ENCODE peak calls at places on chromosomes 5 and 9, in six cellular contexts. F is esophagus squamous epithelium, U is lower leg skin, W is IMR-90, M is GM12878, P is ovary. O is an unnamed sample.

GRCh38 chr9:20314981-20315380 is 307.3 kb downstream of the MLLT3 start:
- DNase-seq in F (no peak), U (no peak), W (no peak), M (no peak), P (no peak), O (no peak)

GRCh38 chr9:113876806-113877236 is 712 bp downstream of the ZNF618 start:
- DNase-seq in F (no peak), U (no peak), W (peak), M (no peak), P (no peak), O (no peak)

GRCh38 chr5:100900796-100901731 is 2.0 kb downstream of the ST8SIA4 start:
- DNase-seq in F (peak), U (peak), W (peak), M (peak), P (peak), O (peak)

GRCh38 chr5:55469838-55470237 is 64.9 kb downstream of the PLPP1 start:
- DNase-seq in F (no peak), U (no peak), W (no peak), M (no peak), P (no peak), O (no peak)

GRCh38 chr5:108900668-108901067 is 153.0 kb downstream of the FER start:
- DNase-seq in F (no peak), U (no peak), W (peak), M (no peak), P (no peak), O (no peak)

GRCh38 chr9:122087406-122088200 is 5.5 kb downstream of the TTLL11 start:
- DNase-seq in F (no peak), U (no peak), W (peak), M (no peak), P (no peak), O (no peak)

GRCh38 chr5:66642538-66642937 is 46.3 kb downstream of the MAST4 start:
- DNase-seq in F (no peak), U (no peak), W (no peak), M (no peak), P (no peak), O (no peak)

GRCh38 chr9:28916348-28916747 is 1343.1 kb upstream of the C9orf72 start:
- DNase-seq in F (no peak), U (no peak), W (no peak), M (no peak), P (no peak), O (peak)

GRCh38 chr9:32775283-32775682 is 8.1 kb upstream of the TMEM215 start:
- DNase-seq in F (no peak), U (no peak), W (no peak), M (no peak), P (no peak), O (no peak)

GRCh38 chr9:20618361-20618799 is 3.9 kb downstream of the MLLT3 start:
- DNase-seq in F (no peak), U (no peak), W (peak), M (no peak), P (no peak), O (peak)

GRCh38 chr5:149938272-149938671 is 6.3 kb downstream of the PDE6A start:
- DNase-seq in F (no peak), U (no peak), W (peak), M (no peak), P (no peak), O (peak)

GRCh38 chr5:10446490-10446889 is 4.8 kb downstream of the ROPN1L start:
- DNase-seq in F (no peak), U (no peak), W (no peak), M (no peak), P (no peak), O (no peak)

GRCh38 chr9:82164159-82164558 is 175.6 kb downstream of the SPATA31D1 start:
- DNase-seq in F (no peak), U (no peak), W (peak), M (no peak), P (no peak), O (no peak)

DNA sequence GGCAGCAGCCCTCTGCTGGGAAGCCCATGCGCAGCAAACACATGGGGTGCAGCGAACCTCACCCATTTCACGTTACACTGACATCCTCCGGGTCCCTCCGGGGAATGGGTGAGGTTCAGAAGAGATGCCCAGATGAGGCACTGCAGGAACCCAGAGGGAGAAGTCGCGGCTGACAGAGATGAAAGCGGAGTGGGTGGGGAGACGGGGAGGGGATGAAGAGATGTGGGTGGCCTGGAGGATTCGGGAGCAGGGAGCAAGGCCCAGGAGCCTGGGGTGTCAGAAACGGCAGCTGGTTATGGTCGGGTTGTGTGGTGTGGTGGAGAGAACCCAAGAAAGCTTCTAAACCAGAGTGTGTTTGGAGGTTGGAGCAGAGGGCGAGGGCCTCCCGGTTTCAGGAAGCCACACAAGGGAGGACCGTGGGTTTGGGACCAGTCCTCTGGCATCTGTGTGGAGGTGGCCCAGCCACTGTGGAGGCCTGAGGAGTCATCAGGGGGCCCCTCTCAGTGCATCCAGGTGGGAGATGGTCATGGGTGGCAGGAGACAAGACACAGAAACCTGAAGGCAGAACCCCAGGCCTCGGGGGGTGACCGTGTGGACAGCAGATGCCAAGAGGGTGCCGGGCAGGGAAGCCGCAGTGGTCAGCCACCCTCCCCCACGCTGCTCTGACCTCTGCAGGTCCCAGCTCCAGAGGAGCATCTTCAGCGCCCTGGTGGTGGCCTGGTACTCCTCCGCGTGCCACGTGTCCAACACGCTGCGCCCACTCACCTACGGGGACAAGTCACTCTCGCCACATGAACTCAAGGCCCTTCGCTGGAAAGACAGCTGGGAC is 8.6 kb downstream of the UCK1 start:
- DNase-seq in F (no peak), U (no peak), W (no peak), M (no peak), P (no peak), O (no peak)
- TF ChIP-seq POLR2A in F (no peak), U (no peak), W (no peak), M (peak), P (no peak), O (no peak)

DNA sequence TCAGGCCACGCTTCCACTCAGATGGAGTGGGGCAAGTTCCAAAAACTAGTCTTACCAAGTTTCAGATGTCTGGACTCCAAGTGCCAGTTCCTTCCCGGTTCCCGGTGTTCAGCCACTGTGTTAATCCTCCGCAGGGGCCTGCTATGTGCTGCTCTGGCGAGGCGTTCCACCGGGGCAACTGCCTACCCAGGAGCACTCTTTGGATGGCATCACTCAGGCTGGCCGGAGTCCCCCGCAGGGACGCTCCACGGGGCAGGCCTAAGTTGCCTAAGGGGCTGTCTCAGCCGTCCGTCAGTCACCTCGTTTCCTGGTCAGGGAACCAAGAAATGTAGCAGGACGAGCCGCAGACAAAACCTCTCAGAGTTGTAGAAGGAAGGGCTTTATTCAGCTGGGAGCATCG is 5.2 kb downstream of the RPS23 start:
- DNase-seq in F (no peak), U (no peak), W (no peak), M (no peak), P (no peak), O (no peak)
- TF ChIP-seq POLR2A in F (no peak), U (no peak), W (no peak), M (no peak), P (no peak), O (no peak)

DNA sequence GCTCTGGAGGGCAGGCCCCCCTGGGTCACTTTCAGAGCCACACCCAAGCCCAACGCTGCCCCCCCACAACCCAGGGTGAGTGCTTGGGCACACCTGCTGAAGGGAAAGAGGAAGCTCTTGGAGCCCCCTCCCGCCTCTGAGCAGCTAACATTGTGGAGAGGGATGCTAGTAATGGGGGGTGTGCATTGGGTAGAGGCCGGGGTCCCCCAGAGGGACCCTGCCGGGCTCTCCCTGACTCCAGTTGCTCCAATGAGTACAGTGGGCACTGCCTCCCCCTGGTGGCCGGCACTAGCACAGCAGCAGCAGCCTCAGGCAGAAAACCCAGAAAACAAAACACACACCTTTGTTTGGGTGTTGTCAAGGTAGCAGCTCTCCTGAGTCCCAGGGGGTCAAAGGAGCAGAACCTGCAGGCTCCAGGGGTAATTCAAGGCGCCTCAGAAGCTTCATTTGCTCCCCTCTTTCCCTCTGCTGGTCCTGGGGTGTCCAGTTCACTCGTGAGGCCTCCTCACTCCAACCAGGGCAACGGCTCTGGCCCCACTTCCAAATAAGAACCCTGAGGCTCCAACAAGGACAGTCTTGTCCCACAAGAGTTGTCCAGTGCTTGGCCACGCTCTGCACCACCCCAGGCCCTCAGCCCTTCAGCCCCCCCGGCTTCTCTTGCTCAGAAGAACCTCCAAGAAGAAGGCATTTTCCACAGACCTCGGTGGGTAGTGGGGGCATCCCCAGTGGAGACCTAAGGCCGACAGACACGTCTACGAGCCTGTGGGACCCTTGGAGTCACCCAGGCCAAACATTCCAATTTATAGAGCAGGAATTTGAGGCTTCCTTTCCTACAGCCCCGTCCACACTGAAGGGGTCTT is 16.1 kb downstream of the GBGT1 start:
- DNase-seq in F (no peak), U (peak), W (peak), M (no peak), P (peak), O (peak)
- TF ChIP-seq POLR2A in F (no peak), U (no peak), W (no peak), M (no peak), P (no peak), O (no peak)

DNA sequence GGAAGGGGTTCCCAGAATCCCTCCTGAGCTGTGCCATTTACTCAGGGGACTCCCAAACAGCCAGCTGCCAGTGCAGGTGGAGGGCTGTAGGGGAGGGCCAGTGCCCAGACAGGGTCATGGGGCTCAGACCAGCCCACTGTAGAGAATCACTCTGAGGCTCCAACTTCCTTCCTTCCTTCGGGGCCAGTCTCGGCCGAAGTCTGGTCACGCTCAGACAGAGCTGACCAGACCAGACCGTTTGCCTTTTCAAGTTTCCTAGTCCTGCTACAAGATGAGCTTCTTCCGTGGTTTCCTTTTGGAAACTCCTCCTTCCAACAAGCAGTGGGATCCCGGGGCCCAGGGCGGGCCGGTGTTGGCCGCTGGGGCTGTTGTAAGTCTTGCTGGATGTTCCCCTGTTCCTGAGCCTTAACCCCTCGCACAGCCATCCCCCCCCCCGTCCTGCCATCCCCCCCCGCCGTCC is 52.6 kb downstream of the SAR1B start:
- DNase-seq in F (no peak), U (no peak), W (no peak), M (no peak), P (no peak), O (no peak)
- TF ChIP-seq POLR2A in F (no peak), U (no peak), W (no peak), M (no peak), P (no peak), O (no peak)

DNA sequence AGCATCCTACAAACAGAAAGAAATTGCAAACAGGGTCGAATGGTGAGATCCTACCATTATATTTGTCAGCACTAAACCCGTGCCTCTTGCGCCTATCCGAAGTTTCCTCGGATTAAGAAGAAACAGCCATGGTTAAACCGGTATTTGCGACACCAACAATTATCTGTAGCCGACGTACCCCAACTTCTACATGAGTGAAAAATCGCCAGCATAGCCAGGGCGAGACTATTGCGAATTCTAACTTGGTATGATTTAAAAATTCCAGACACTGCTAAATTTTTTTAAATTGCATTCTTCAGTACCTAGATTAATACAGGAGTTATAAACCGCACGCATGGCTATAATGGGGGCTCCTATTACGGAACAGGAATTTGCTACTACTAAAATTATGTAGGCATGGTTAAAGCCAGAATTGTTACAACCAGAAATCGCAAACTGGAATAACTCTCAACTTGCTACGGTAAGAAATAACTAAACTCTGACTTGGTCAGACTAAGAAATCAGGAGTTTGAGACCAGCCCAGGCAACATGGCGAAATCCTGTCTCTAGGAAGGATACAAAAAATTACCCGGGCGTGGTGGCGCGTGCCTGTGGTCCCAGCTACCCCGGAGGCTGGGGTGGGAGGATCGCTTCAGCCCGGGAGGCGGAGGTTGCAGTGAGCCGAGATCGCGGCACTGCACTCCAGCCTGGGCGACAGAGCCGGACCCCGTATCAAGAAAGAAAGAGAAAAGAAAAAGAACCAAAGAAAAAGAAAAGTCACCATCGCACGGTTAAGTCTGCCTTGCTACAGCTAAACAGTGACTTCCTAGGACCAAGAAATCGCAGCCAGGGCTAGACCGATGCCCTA is 25.5 kb upstream of the ANXA2R start:
- DNase-seq in F (no peak), U (peak), W (peak), M (no peak), P (peak), O (peak)
- TF ChIP-seq POLR2A in F (no peak), U (no peak), W (peak), M (no peak), P (no peak), O (no peak)

GRCh38 chr5:8192840-8193239 is 323.9 kb downstream of the MTRR start:
- DNase-seq in F (no peak), U (no peak), W (no peak), M (no peak), P (no peak), O (no peak)
- TF ChIP-seq POLR2A in F (no peak), U (no peak), W (no peak), M (no peak), P (no peak), O (no peak)

GRCh38 chr9:97803167-97804058 is 49.6 kb upstream of the FOXE1 start:
- DNase-seq in F (peak), U (peak), W (peak), M (no peak), P (peak), O (peak)
- TF ChIP-seq POLR2A in F (no peak), U (no peak), W (no peak), M (no peak), P (no peak), O (peak)

DNA sequence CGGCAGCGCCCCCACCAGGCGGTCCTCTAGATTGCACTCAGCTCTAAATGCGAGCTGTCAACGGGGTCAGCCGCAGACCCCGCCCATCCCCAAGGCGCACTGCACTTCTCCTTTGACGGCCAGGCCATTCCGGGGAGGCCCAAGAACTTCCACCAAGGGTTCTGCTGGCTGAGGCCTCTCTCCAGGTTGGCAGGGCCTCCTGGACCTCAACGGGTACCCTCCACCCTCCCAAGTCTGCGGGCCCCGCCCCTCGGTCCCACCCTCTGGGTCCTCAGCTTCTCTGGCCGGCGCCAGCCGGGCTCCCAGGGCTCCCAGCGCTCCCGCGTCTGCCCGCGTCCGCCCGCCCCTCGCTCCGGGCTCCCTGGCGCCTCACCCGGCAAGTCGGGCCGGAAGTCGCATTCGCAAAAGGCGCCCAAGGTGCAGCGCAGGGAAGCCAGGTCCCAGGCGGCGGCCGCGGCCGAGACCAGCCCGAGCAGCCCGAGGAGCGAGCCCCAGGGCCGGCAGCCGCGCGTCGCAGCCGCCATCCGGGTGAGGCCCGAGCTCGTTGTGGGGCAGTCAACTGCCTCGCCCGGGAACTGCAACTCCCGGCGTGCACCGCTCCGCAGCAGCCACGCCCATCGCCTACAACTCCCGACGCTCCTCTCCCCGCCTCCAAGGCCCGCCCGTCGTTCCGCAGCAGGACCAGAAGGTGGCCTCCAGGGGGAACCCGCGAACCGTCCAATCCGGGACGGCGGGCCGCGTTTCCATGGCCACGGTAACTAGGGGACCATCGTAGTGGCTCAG is at the start of gene TOR2A:
- DNase-seq in F (peak), U (peak), W (peak), M (peak), P (peak), O (peak)
- TF ChIP-seq POLR2A in F (peak), U (no peak), W (peak), M (peak), P (peak), O (peak)

GRCh38 chr5:181192337-181193046 is 12.5 kb downstream of the TRIM7 start:
- DNase-seq in F (no peak), U (no peak), W (peak), M (no peak), P (no peak), O (no peak)

GRCh38 chr5:181190711-181191525 is 14.1 kb downstream of the TRIM7 start:
- DNase-seq in F (no peak), U (no peak), W (no peak), M (no peak), P (peak), O (peak)

GRCh38 chr5:181189363-181189961 is 15.5 kb downstream of the TRIM7 start:
- DNase-seq in F (no peak), U (no peak), W (peak), M (no peak), P (peak), O (peak)

GRCh38 chr5:181189962-181190710 is 14.9 kb downstream of the TRIM7 start:
- DNase-seq in F (no peak), U (no peak), W (no peak), M (no peak), P (peak), O (peak)

GRCh38 chr5:181191526-181192336 is 13.3 kb downstream of the TRIM7 start:
- DNase-seq in F (no peak), U (peak), W (peak), M (peak), P (peak), O (peak)
- TF ChIP-seq POLR2A in F (no peak), U (no peak), W (peak), M (peak), P (peak), O (peak)

GRCh38 chr9:127826253-127826913 is 23.7 kb downstream of the FPGS start:
- DNase-seq in F (no peak), U (no peak), W (no peak), M (no peak), P (peak), O (no peak)

GRCh38 chr9:127829205-127829935 is 25.1 kb downstream of the ENG start:
- DNase-seq in F (no peak), U (no peak), W (no peak), M (no peak), P (no peak), O (no peak)

GRCh38 chr9:127825319-127826051 is 22.8 kb downstream of the FPGS start:
- DNase-seq in F (no peak), U (no peak), W (no peak), M (no peak), P (peak), O (peak)

GRCh38 chr9:127832248-127832647 is 22.2 kb downstream of the ENG start:
- DNase-seq in F (no peak), U (no peak), W (no peak), M (no peak), P (no peak), O (no peak)

GRCh38 chr9:127828262-127829031 is 25.8 kb downstream of the FPGS start:
- DNase-seq in F (no peak), U (peak), W (peak), M (no peak), P (peak), O (peak)
- TF ChIP-seq POLR2A in F (peak), U (no peak), W (no peak), M (no peak), P (peak), O (peak)